ENCODE peak calls at places on chromosomes 12 and 14, in eight cellular contexts. J is NCI-H460; M is RCC 7860; S is stimulated activated CD4-positive, alpha-beta T cell treated with anti-CD3 and anti-CD28 coated beads, Interleukin-15, amount 100 ng/mL, for 1 hour; W is HuH-7; H is stimulated activated naive CD8-positive, alpha-beta T cell treated with anti-CD3 and anti-CD28 coated beads, Interleukin-15, Interleukin-2, amounts not matched to agents 100 U/mL and 50 U/mL, for 24 hours; I is stimulated activated CD8-positive, alpha-beta memory T cell treated with anti-CD3 and anti-CD28 coated beads, Interleukin-2, amount 100 ng/mL, for 1 hour; V is tibial artery. D is an unnamed sample.

GRCh38 chr14:82112210-82112839 is 578.7 kb upstream of the SEL1L start:
- DNase-seq in H (no peak), I (no peak), S (no peak), J (no peak), M (no peak), V (no peak), W (no peak), D (no peak)

GRCh38 chr14:61569783-61570182 is 125.5 kb upstream of the HIF1A start:
- DNase-seq in I (no peak), W (no peak), M (peak), S (no peak), J (no peak), V (peak), H (peak), D (peak)

GRCh38 chr12:16603265-16603915 is 2.6 kb downstream of the LMO3 start:
- DNase-seq in I (no peak), H (no peak), V (no peak), J (no peak), M (no peak), W (no peak), S (no peak), D (no peak)

GRCh38 chr12:53805801-53806200 is 54.0 kb upstream of the CISTR start:
- DNase-seq in I (no peak), W (no peak), V (no peak), J (no peak), M (peak), S (no peak), H (no peak), D (no peak)

GRCh38 chr12:104426926-104427546 is 29.7 kb upstream of the CHST11 start:
- DNase-seq in J (no peak), W (no peak), S (no peak), M (no peak), I (no peak), H (no peak), V (no peak), D (no peak)

GRCh38 chr12:2064078-2064507 is 11.3 kb downstream of the CACNA1C start:
- DNase-seq in M (no peak), W (no peak), I (no peak), S (no peak), H (peak), V (no peak), J (no peak), D (no peak)

GRCh38 chr12:54762390-54762789 is 91.9 kb upstream of the MUCL1 start:
- DNase-seq in H (no peak), I (no peak), J (no peak), S (no peak), W (no peak), V (no peak), M (no peak), D (no peak)

GRCh38 chr12:22046968-22047390 is 961 bp downstream of the CMAS start:
- DNase-seq in M (no peak), W (no peak), S (no peak), H (no peak), I (no peak), V (no peak), J (no peak), D (no peak)

GRCh38 chr12:127170271-127171180 is 1096.4 kb upstream of the TMEM132C start:
- DNase-seq in H (no peak), J (no peak), S (no peak), W (no peak), V (no peak), I (no peak), M (no peak), D (no peak)

GRCh38 chr12:95551305-95551704 is at the start of gene USP44:
- DNase-seq in J (no peak), H (peak), I (no peak), S (no peak), M (no peak), W (no peak), V (no peak), D (no peak)

GRCh38 chr12:86697916-86698315 is 441.7 kb upstream of the MGAT4C start:
- DNase-seq in S (no peak), H (no peak), J (no peak), M (no peak), V (no peak), I (no peak), W (no peak), D (no peak)

GRCh38 chr14:56118611-56119181 is 485 bp downstream of the PELI2 start:
- DNase-seq in H (peak), J (no peak), S (no peak), M (no peak), W (no peak), V (peak), I (no peak), D (no peak)

GRCh38 chr12:28787151-28787550 is 361.9 kb upstream of the FAR2 start:
- DNase-seq in I (no peak), S (no peak), V (no peak), M (no peak), W (no peak), J (no peak), H (no peak), D (no peak)

GRCh38 chr12:57086951-57087688 is 1.8 kb upstream of the NAB2 start:
- DNase-seq in W (no peak), I (peak), J (peak), V (peak), H (peak), M (peak), S (peak), D (peak)

D was measured in lower leg skin.